ENCODE peak calls at places on chromosomes 13 and 19, in four cellular contexts. W, O, A and B are unnamed samples.

GRCh38 chr19:34962281-34962944 is 1.6 kb downstream of the ZNF792 start:
- DNase-seq in O (peak), W (no peak), A (no peak), B (no peak)

GRCh38 chr19:13839938-13840750 is 36.8 kb upstream of the NANOS3 start:
- DNase-seq in O (peak), W (no peak), A (peak), B (no peak)

GRCh38 chr19:1864480-1865171 is 1.2 kb upstream of the KLF16 start:
- DNase-seq in O (peak), A (peak), W (peak), B (peak)

GRCh38 chr13:100138859-100139491 is 50.1 kb downstream of the PCCA start:
- DNase-seq in W (no peak), O (no peak), A (no peak), B (no peak)

GRCh38 chr19:33750587-33751385 is 45.9 kb upstream of the KCTD15 start:
- DNase-seq in O (no peak), W (no peak), A (no peak), B (no peak)

GRCh38 chr19:49682274-49682673 is 5.2 kb downstream of the PRMT1 start:
- DNase-seq in W (no peak), A (no peak), O (no peak), B (no peak)

GRCh38 chr13:41059896-41060722 is 1.2 kb upstream of the WBP4 start:
- DNase-seq in W (peak), O (peak), A (peak), B (peak)

GRCh38 chr19:49889687-49890348 is 6.9 kb downstream of the IL4I1 start:
- DNase-seq in W (peak), O (peak), A (peak), B (peak)

GRCh38 chr19:16076958-16077611 is 790 bp downstream of the TPM4 start:
- DNase-seq in O (peak), A (peak), W (no peak), B (no peak)

GRCh38 chr13:79451500-79451962 is 29.4 kb upstream of the NDFIP2 start:
- DNase-seq in A (no peak), O (peak), W (no peak), B (no peak)

GRCh38 chr13:47306991-47307390 is 410.1 kb upstream of the HTR2A start:
- DNase-seq in A (no peak), O (no peak), W (no peak), B (no peak)

GRCh38 chr19:49125025-49125731 is 5.8 kb downstream of the PPFIA3 start:
- DNase-seq in A (no peak), W (peak), O (no peak), B (no peak)

GRCh38 chr13:62250501-62251175 is 835.0 kb upstream of the PCDH20 start:
- DNase-seq in O (peak), W (no peak), A (no peak), B (no peak)

GRCh38 chr13:41065098-41065497 is 3.8 kb downstream of the WBP4 start:
- DNase-seq in W (peak), O (peak), A (no peak), B (no peak)

GRCh38 chr19:41649827-41650226 is 23.0 kb upstream of the CEACAM4 start:
- DNase-seq in A (no peak), W (no peak), O (no peak), B (no peak)

GRCh38 chr19:412356-413355 is 3.7 kb upstream of the C2CD4C start:
- DNase-seq in W (no peak), O (no peak), A (peak), B (no peak)

GRCh38 chr13:69970521-69970920 is 137.1 kb upstream of the ATXN8OS start:
- DNase-seq in W (no peak), A (no peak), O (peak), B (no peak)

GRCh38 chr19:40705362-40705651 is 11.4 kb downstream of the COQ8B start:
- DNase-seq in A (peak), O (peak), W (no peak), B (no peak)

GRCh38 chr19:10817291-10818038 is 18.5 kb downstream of the TMED1 start:
- DNase-seq in A (peak), O (peak), W (no peak), B (no peak)

GRCh38 chr13:97944396-97945029 is 9.0 kb upstream of the IPO5 start:
- DNase-seq in A (no peak), O (peak), W (no peak), B (no peak)

GRCh38 chr19:32881766-32882165 is 12.2 kb upstream of the SLC7A9 start:
- DNase-seq in W (no peak), O (no peak), A (no peak), B (no peak)

GRCh38 chr13:97189943-97190342 is 32.2 kb upstream of the MBNL2 start:
- DNase-seq in W (no peak), O (no peak), A (no peak), B (no peak)

GRCh38 chr13:50080158-50080855 is 65.1 kb downstream of the KCNRG start:
- DNase-seq in A (peak), O (peak), W (no peak), B (peak)

GRCh38 chr19:11587302-11587972 is 9.8 kb upstream of the ZNF627 start:
- DNase-seq in O (peak), W (peak), A (peak), B (peak)

GRCh38 chr19:11324748-11325389 is 14.6 kb downstream of the RAB3D start:
- DNase-seq in O (no peak), A (no peak), W (no peak), B (no peak)

GRCh38 chr19:30688696-30689095 is 316.5 kb downstream of the ZNF536 start:
- DNase-seq in W (no peak), A (no peak), O (no peak), B (no peak)

GRCh38 chr19:30686911-30687566 is 314.9 kb downstream of the ZNF536 start:
- DNase-seq in W (no peak), O (no peak), A (no peak), B (no peak)

GRCh38 chr19:30685601-30686000 is 313.4 kb downstream of the ZNF536 start:
- DNase-seq in W (no peak), O (no peak), A (no peak), B (no peak)

GRCh38 chr19:30684613-30685012 is 312.4 kb downstream of the ZNF536 start:
- DNase-seq in A (no peak), W (no peak), O (no peak), B (no peak)

GRCh38 chr19:30686252-30686762 is 314.1 kb downstream of the ZNF536 start:
- DNase-seq in O (peak), W (no peak), A (no peak), B (no peak)
- TF ChIP-seq CTCF in O (peak), W (no peak), A (no peak), B (no peak)

DNA sequence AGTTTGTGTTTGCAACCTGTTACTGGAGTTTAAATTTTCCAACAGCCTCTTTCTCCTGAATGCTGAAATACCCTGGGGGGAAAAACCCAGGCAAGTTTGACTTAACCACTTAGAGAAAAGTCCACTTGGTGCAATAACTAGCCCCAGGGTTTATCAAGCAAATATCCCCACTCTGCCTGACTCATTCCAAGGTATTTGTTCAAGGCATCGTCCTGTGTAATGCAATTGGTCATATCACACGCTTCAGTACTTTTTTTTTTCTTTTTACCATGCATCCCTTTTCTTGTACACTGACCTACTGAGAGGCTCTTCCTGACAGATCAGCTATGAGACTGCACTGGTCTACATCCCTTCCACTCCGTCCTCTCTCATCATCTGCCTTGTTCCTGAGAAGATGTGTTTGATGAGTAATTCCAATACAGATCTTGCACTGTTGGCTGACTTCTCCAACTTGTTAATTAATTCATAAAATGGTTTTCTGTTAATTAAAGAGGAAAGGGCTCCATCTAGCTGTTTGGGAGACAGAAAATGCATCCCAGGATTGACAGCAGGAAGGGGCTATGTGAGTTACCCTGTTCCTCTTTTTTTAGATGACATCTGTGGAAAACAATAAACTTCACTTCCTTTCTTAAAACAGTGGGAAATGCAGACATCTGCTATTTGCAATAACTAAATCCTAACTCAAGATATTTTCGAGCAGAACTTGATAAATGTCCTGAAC is 212.6 kb upstream of the IRS2 start:
- DNase-seq in O (peak), W (peak), A (no peak), B (no peak)
- TF ChIP-seq CTCF in O (no peak), W (no peak), A (no peak), B (no peak)

GRCh38 chr13:53151692-53152421 is 123.2 kb downstream of the OLFM4 start:
- DNase-seq in O (peak), W (peak), A (no peak), B (peak)
- TF ChIP-seq CTCF in O (peak), W (peak), A (peak), B (peak)

GRCh38 chr19:29772696-29773095 is 39.1 kb upstream of the CCNE1 start:
- DNase-seq in W (no peak), A (no peak), O (no peak), B (no peak)

GRCh38 chr19:29770653-29771052 is 41.1 kb upstream of the CCNE1 start:
- DNase-seq in A (no peak), W (no peak), O (no peak), B (no peak)

GRCh38 chr19:29769997-29770396 is 41.8 kb upstream of the CCNE1 start:
- DNase-seq in W (no peak), A (no peak), O (no peak), B (no peak)

GRCh38 chr19:29773141-29773540 is 38.6 kb upstream of the CCNE1 start:
- DNase-seq in O (no peak), W (no peak), A (no peak), B (no peak)

DNA sequence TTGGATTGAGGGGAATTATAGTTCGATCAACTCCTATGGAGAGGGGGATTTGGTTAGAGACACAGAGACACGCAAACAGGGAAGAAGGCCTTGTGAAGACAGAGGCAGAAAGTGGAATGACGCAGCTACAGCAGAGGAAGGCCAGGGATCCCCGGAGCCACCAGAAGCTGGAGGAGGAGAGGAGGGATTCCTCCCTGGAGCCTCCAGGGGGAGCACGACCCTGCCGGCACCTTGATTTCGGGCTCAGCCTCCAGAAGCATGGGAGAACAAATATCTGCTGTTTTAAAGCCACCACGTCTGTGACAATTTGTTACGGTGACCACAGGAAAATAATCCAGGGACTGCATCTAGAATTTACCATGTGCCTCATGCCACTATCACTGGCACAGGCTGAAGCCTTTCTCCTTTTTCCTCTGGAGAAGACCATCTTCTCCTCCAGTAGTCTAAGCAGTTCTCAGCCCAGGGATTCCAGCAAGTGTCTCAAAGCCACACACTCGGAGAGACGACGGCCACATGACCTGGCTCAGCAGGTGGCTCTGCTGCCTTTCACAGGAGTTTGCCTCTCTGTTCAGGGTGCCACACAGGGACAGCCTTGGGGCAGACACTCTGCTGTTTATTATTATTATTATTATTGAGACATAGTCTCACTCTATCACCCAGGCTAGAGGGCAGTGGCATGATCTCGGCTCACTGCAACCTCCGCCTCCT is 39.9 kb upstream of the CCNE1 start:
- DNase-seq in O (peak), A (peak), W (peak), B (peak)
- TF ChIP-seq CTCF in O (peak), A (peak), W (peak), B (peak)

DNA sequence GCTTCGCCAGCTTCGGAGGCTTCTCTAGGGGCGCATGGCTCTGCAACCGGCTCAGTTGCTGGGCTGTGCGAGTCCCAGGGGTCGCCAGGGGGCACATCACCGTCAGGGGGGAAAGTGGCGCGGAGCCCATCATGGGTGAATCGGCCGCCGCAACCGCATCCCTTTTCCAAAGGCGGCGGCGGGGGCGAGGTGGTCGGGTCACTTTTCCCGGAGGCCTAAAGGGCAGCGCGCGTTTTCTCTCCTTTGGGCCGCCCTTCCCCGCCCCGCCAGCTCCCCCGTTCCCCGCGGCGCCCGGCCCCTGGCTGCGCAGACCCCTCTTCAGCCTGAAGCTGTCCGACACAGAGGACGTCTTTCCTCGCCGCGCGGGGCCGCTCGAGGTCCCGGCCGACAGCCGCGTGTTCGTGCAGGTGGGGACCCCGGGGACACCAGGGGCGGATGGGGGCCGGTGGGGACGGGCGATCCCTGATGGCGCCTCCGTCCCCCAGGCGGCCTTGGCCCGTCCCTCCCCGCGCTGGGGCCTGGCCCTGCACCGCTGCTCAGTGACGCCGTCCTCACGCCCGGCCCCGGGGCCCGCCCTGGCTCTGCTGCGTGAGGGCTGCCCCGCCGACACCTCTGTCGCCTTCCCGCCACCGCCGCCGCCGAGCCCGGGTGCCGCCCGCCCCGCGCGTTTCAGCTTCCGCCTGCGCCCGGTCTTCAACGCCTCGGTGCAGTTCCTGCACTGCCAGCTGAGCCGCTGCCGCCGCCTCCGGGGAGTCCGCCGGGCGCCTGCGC is 1.7 kb downstream of the TGFBR3L start:
- DNase-seq in A (no peak), W (peak), O (no peak), B (no peak)
- TF ChIP-seq CTCF in A (no peak), W (no peak), O (no peak), B (no peak)

GRCh38 chr13:94595943-94596574 is at the start of gene TGDS:
- DNase-seq in W (peak), A (peak), O (peak), B (peak)
- TF ChIP-seq CTCF in W (no peak), A (no peak), O (no peak), B (peak)